ENCODE peak calls at places on chromosomes 4 and X, in seven cellular contexts. E, H, V, T, P, Q and J are unnamed samples.

GRCh38 chr4:71445819-71446218 is 107.0 kb downstream of the SLC4A4 start:
- DNase-seq in E (no peak), H (no peak), V (no peak), T (no peak), P (no peak), Q (no peak), J (no peak)

GRCh38 chrX:19867411-19867732 is 20.0 kb downstream of the SH3KBP1 start:
- DNase-seq in E (peak; percentile 67), H (no peak), V (no peak), T (no peak), P (no peak), Q (no peak), J (no peak)

GRCh38 chr4:105998210-105998609 is 102.9 kb downstream of the NPNT start:
- DNase-seq in E (no peak), H (no peak), V (no peak), T (no peak), P (no peak), Q (no peak), J (no peak)

GRCh38 chrX:49784747-49785280 is 44.3 kb upstream of the PAGE4 start:
- DNase-seq in E (no peak), H (no peak), V (no peak), T (no peak), P (no peak), Q (no peak), J (no peak)

GRCh38 chr4:174757736-174758135 is 71.3 kb downstream of the GLRA3 start:
- DNase-seq in E (no peak), H (no peak), V (no peak), T (no peak), P (no peak), Q (no peak), J (no peak)

GRCh38 chr4:121192500-121192899 is 28.4 kb upstream of the TNIP3 start:
- DNase-seq in E (peak; percentile 73), H (peak; percentile 33), V (no peak), T (no peak), P (no peak), Q (no peak), J (no peak)

GRCh38 chr4:98653006-98653405 is 5.4 kb downstream of the TSPAN5 start:
- DNase-seq in E (peak; percentile 83), H (no peak), V (no peak), T (no peak), P (no peak), Q (no peak), J (no peak)

GRCh38 chr4:88018471-88018870 is 11.0 kb downstream of the PKD2 start:
- DNase-seq in E (peak; percentile 94), H (no peak), V (no peak), T (no peak), P (no peak), Q (no peak), J (no peak)

GRCh38 chrX:117839544-117839943 is 277.1 kb downstream of the KLHL13 start:
- DNase-seq in E (no peak), H (no peak), V (no peak), T (no peak), P (no peak), Q (peak; percentile 6), J (no peak)

GRCh38 chr4:121122661-121123060 is 41.5 kb downstream of the TNIP3 start:
- DNase-seq in E (no peak), H (no peak), V (no peak), T (no peak), P (no peak), Q (no peak), J (no peak)

GRCh38 chr4:42610941-42611340 is 46.0 kb downstream of the ATP8A1 start:
- DNase-seq in E (no peak), H (no peak), V (no peak), T (no peak), P (no peak), Q (no peak), J (no peak)

GRCh38 chrX:129654652-129655546 is at the start of gene APLN:
- DNase-seq in E (peak; percentile 68), H (peak; percentile 20), V (peak; percentile 83), T (no peak), P (peak; percentile 27), Q (peak; percentile 38), J (no peak)

GRCh38 chrX:143757887-143758286 is 37.3 kb upstream of the SPANXN2 start:
- DNase-seq in E (no peak), H (no peak), V (no peak), T (no peak), P (no peak), Q (no peak), J (no peak)

GRCh38 chr4:68175562-68176155 is 46.0 kb upstream of the TMPRSS11F start:
- DNase-seq in E (peak; percentile 71), H (peak; percentile 62), V (no peak), T (no peak), P (no peak), Q (peak; percentile 47), J (no peak)

GRCh38 chr4:8311096-8312068 is 41.8 kb downstream of the HTRA3 start:
- DNase-seq in E (no peak), H (no peak), V (no peak), T (no peak), P (no peak), Q (no peak), J (no peak)

DNA sequence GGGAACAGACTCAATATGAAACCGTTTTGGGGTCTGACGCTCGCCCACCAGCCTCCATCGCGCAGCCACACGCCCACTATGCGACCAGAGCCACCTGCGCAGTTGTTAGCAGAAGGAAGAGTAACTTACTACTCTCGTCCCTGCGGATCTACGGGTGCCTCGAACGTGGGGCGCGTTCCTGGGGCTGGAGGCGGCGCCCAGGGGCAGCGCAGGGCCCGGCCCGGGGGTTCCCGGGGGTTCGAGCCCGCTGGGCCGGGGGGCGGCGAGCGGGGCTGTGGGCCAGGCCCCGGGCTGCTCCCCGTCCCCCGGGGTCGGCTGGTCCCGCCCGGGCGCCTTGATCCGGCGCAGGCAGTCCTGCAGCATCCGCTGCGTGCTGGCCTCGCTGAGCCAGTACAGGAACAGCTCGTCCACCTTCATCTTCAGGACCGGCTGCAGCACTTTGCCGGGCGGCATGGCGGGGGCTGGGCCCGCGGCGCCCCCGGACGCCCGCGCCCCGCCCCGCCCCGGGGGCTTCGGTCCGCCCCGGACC is 404 bp downstream of the PPP2R3B start:
- DNase-seq in E (peak; percentile 44), H (no peak), V (no peak), T (no peak), P (no peak), Q (no peak), J (no peak)
- H3K27ac ChIP-seq in E (peak overlapping the region; percentile 98), H (no peak overlapping the region), V (no peak overlapping the region), T (peak overlapping the region; percentile 100), P (peak overlapping the region; percentile 93), Q (peak overlapping the region; percentile 100), J (peak overlapping the region; percentile 96)

DNA sequence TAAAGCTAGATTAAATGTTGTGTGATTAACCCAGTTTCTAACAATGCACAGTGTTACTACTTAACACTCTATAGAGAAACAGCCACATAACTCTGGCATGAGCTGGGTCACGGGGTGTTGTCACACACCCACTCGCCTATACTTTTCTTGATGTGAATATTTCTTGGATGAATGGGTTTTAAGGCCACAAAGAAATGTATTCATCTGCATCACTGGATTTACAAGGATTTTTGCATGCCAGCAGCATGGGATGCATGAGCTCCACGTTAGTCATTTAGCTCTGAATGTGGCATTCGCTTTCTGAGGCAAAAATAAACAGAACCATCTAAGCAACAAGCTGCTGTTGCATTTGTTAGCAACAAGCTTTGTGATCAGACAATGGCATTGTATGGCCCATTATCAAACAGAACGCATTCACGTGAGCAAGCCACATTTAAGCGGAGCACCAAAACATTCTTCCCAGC is 89.7 kb downstream of the LRP2BP start:
- DNase-seq in E (peak; percentile 98), H (peak; percentile 86), V (no peak), T (no peak), P (no peak), Q (no peak), J (no peak)
- H3K27ac ChIP-seq in E (peak overlapping the region; percentile 99), H (peak overlapping the region; percentile 81), V (no peak overlapping the region), T (no peak overlapping the region), P (no peak overlapping the region), Q (no peak overlapping the region), J (no peak overlapping the region)

GRCh38 chr4:41148292-41148691 is 66.0 kb downstream of the APBB2 start:
- DNase-seq in E (peak; percentile 29), H (no peak), V (no peak), T (no peak), P (no peak), Q (no peak), J (no peak)

GRCh38 chr4:41145571-41146078 is 68.7 kb downstream of the APBB2 start:
- DNase-seq in E (peak; percentile 45), H (no peak), V (no peak), T (no peak), P (no peak), Q (no peak), J (no peak)

GRCh38 chr4:41144812-41145211 is 69.5 kb downstream of the APBB2 start:
- DNase-seq in E (peak; percentile 12), H (no peak), V (no peak), T (no peak), P (no peak), Q (no peak), J (no peak)

GRCh38 chr4:41146196-41146595 is 68.1 kb downstream of the APBB2 start:
- DNase-seq in E (peak; percentile 36), H (no peak), V (no peak), T (no peak), P (no peak), Q (no peak), J (no peak)

DNA sequence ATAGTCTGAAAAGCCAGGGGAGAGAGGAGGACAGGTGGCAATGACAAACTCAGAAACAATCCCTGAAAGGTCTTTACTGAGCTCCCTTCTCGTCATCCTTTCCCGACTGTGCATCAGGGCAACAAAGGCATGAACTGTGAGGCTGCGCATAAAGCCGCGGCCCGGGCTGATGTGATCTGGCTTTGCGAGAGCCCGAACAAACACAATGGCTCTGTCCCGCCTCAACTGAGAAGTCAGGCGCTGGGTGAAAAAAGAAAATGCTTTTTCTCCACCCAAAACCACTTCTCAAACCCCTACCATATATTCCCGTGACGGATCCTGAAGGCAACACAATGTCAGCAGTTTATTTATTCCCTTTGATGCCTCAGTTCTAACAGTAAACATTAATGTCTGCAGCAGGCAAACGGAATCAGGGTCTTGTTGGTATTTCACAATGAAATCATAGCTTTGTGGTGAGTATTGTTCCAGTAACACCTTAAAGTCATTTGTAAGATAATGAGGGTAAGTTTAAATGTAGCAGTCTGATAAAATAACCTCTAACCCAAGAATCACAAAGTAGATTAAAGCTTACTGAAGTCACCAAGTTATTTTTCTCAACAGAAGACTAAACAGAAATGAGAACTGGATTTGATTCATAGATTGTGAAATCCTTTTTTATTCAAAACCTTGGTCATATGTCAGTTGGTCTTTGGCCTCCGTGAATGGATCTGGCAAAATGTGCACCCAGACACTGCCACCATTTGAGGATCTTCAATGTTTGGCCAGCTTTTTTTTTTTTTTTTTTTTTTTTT is 67.4 kb downstream of the APBB2 start:
- DNase-seq in E (peak; percentile 88), H (peak; percentile 72), V (no peak), T (no peak), P (peak; percentile 53), Q (no peak), J (no peak)
- H3K27ac ChIP-seq in E (peak overlapping the region; percentile 84), H (peak overlapping the region; percentile 91), V (peak overlapping the region; percentile 66), T (no peak overlapping the region), P (peak overlapping the region; percentile 61), Q (no peak overlapping the region), J (peak overlapping the region; percentile 81)

DNA sequence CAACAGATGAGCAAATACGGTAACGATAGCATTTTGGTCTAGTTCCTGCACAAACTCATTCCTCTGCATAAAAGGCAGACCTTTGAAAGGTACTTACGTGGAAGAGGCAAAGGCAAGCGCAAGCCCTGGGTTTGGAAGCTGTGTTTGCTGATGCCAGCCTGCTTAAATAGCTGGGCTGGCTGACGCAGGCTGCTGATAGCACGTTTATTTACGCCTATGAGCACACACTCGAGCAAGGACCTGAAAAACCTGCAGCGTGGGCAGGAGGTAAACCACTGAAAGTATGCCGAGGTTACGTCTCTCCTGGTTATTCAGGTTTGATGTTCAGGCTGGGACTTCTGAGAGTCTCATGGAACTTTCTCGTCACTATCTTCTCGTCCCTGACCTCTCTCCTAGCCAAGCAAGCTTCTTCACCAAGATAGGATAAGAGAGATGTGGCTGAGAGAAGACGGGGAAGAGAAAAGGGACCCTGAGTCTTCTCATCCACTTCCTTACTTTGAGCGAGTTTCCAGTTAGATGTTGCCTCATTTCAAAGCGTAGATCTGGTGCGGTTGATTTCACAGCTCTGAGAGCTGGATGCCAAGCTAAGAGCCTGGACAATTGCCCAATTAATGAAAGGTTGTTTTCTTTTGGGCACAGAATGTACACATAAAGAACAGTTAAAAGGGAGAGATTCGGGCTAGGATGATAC is at the start of gene HOPX:
- DNase-seq in E (no peak), H (no peak), V (peak; percentile 66), T (peak; percentile 7), P (peak; percentile 90), Q (no peak), J (peak; percentile 21)
- H3K27ac ChIP-seq in E (no peak within 1 kb of the TSS), H (no peak within 1 kb of the TSS), V (no peak within 1 kb of the TSS), T (no peak within 1 kb of the TSS), P (peak within 1 kb of the TSS; percentile 61), Q (no peak within 1 kb of the TSS), J (no peak within 1 kb of the TSS)